ENCODE peak calls at places on chromosome 4, in eight cellular contexts. K, D, W, P, M, Y, S and J are unnamed samples. For H3K36me3 and H3K27me3, the result is how much of the 10 kb centered on the place peaks cover.

GRCh38 chr4:33715996-33716395 is 2528.3 kb downstream of the ARAP2 start:
- DNase-seq in S (no peak), P (no peak), W (no peak), D (no peak), Y (peak), K (no peak), M (no peak), J (peak)

GRCh38 chr4:40992472-40993298 is 221.7 kb downstream of the APBB2 start:
- DNase-seq in M (no peak), W (no peak), P (no peak), D (no peak), S (no peak), K (no peak), Y (no peak), J (peak)

GRCh38 chr4:125428832-125429231 is 114.1 kb downstream of the FAT4 start:
- DNase-seq in M (no peak), S (no peak), Y (peak), K (no peak), W (no peak), P (no peak), D (no peak), J (no peak)

GRCh38 chr4:155624478-155624877 is 42.2 kb upstream of the GUCY1A1 start:
- DNase-seq in Y (no peak), M (no peak), P (no peak), K (no peak), D (no peak), S (no peak), W (no peak), J (no peak)

GRCh38 chr4:111398906-111399330 is 746.3 kb upstream of the FAM241A start:
- DNase-seq in K (no peak), D (no peak), S (no peak), P (no peak), Y (no peak), W (peak), M (no peak), J (no peak)

GRCh38 chr4:6592804-6593563 is 18.0 kb downstream of the MAN2B2 start:
- DNase-seq in D (no peak), K (no peak), S (no peak), Y (no peak), W (no peak), M (no peak), P (no peak), J (no peak)

GRCh38 chr4:40334591-40335507 is at the start of gene CHRNA9:
- DNase-seq in W (no peak), D (peak), Y (no peak), M (peak), P (no peak), K (no peak), S (no peak), J (no peak)

GRCh38 chr4:25406081-25406692 is 29.1 kb downstream of the ANAPC4 start:
- DNase-seq in D (no peak), S (no peak), Y (no peak), W (no peak), P (no peak), K (no peak), M (no peak), J (no peak)

GRCh38 chr4:72119946-72120345 is 88.1 kb downstream of the NPFFR2 start:
- DNase-seq in K (no peak), M (peak), W (no peak), Y (no peak), D (peak), S (no peak), P (no peak), J (no peak)

GRCh38 chr4:52037730-52038108 is 380 bp downstream of the SGCB start:
- DNase-seq in W (peak), K (no peak), M (peak), Y (peak), P (no peak), S (peak), D (peak), J (peak)

DNA sequence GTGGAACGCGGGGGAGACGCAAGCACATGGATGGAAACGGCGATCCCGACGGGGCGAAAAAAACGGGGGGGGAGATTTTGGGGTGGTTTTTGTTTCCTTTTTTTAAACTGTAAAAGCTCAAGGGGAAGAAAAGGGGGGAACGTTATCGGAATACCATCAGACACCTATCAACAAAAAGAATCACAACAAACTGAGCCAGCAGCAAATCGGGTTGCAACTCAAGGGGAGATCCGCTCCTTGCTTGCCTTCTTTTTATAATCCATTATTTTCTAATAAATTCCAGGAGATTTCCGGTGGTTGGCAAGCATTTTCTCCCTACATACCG is 603 bp downstream of the MAML3 start:
- DNase-seq in P (no peak), W (no peak), Y (no peak), D (no peak), S (no peak), M (no peak), K (no peak), J (no peak)
- H3K4me3 ChIP-seq in P (peak), W (peak), Y (peak), D (peak), S (peak), M (peak), K (peak), J (peak)

DNA sequence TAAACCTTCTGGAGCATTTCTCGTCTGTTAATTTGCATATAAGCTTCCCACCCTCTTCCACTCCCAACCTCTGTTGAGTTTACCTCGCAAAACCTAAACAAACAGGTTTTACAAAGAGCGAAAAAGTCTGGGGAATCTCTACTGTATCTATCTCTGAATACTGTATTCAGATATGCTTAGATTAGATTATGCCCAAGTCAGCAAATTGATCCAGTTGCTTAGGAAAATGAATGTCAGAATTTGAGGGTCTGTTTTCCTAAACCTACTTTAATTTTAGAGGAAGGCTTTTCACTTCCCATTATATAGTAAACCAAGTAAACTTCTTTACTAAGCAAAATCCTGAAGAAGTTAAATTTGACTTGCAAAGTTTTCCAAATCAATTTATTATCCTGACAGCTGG is 6.7 kb downstream of the CCNA2 start:
- DNase-seq in Y (no peak), K (no peak), S (no peak), D (no peak), M (no peak), P (no peak), W (no peak), J (no peak)
- H3K36me3 ChIP-seq in Y (half or more), K (half or more), S (under half), D (half or more), M (half or more), P (under half), W (half or more), J (half or more)

DNA sequence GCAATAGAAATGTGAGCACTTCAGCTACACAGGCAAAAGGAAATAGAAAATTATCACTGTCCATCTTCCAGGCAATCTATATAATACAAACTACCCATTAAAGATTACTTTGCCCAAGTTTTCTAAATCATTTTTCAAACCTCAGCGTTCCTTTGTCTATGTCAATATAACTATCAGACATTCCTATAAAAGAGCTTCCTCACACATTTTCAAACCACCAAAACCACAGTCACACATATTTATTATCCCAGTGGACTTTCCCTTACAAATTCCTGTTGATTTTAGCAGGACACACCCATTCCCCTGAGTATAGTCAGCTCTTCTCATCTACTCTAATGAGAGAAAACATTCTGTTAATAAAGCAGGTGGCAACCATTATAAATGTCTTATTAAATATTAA is 83.2 kb upstream of the INTU start:
- DNase-seq in W (no peak), Y (no peak), D (no peak), M (no peak), S (no peak), K (no peak), P (no peak), J (no peak)
- H3K27me3 ChIP-seq in W (under half), Y (under half), D (under half), M (under half), S (under half), K (under half), P (under half), J (under half)

DNA sequence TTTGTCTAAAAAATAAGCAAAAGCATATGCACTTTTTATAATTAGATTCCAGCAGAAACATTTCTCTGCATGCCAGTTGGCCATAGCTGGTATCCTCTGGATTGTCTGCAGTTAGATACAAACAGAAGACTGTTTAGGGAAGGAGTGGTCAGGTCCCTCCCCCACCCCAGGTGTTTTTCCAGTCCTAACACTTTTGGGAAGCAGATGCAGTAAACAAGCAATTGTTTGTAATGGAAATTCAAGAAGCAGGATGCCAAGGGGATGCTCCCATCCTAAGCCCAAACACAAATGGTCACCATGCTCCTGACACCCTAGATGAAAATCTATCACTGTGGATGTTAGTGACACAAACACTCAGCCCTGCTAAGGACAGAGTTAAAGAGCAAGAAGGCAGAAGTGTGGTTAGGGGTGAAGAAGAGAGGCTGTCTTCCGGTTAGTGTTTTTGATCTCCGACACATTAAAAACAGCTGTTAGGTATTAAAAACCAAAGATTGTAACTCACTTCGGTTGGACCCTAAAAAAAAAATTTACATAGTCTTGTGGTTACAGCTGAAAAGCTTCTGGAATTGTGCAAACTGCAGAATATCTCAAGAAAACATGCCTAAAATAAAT is 7.9 kb downstream of the LEF1 start:
- DNase-seq in S (no peak), W (no peak), P (no peak), D (no peak), Y (no peak), M (peak), K (no peak), J (no peak)
- H3K4me3 ChIP-seq in S (no peak), W (no peak), P (peak), D (no peak), Y (no peak), M (no peak), K (no peak), J (no peak)

GRCh38 chr4:3523146-3523627 is 9.0 kb downstream of the LRPAP1 start:
- DNase-seq in P (no peak), D (no peak), Y (no peak), W (no peak), M (peak), S (peak), K (no peak), J (no peak)
- H3K36me3 ChIP-seq in P (half or more), D (under half), Y (half or more), W (half or more), M (under half), S (under half), K (half or more), J (under half)

GRCh38 chr4:105896461-105896939 is 1.2 kb downstream of the NPNT start:
- DNase-seq in Y (no peak), K (no peak), S (no peak), W (no peak), D (no peak), M (peak), P (no peak), J (no peak)
- H3K27me3 ChIP-seq in Y (half or more), K (under half), S (under half), W (under half), D (half or more), M (half or more), P (under half), J (under half)